ENCODE peak calls at places on chromosome X, in eight cellular contexts. M, O, I, F, Q, S, W and J are unnamed samples. For H3K4me1, the result is how much of the 10 kb centered on the place peaks cover.

GRCh38 chrX:75784689-75785491 is at the start of gene MAGEE2:
- DNase-seq in F (peak), I (no peak), S (no peak), W (no peak), O (no peak), Q (no peak), M (no peak), J (no peak)

GRCh38 chrX:11953615-11954014 is 184.7 kb upstream of the FRMPD4 start:
- DNase-seq in S (no peak), M (no peak), I (no peak), Q (no peak), W (no peak), F (no peak), O (no peak), J (no peak)

GRCh38 chrX:44945736-44946135 is 72.7 kb downstream of the KDM6A start:
- DNase-seq in W (peak), I (no peak), M (no peak), O (no peak), Q (no peak), S (no peak), F (peak), J (no peak)

GRCh38 chrX:150731795-150732194 is 38.6 kb downstream of the MTMR1 start:
- DNase-seq in M (no peak), I (no peak), Q (no peak), W (peak), F (no peak), S (no peak), O (no peak), J (no peak)

GRCh38 chrX:24575496-24575895 is 71.7 kb downstream of the PCYT1B start:
- DNase-seq in O (no peak), S (no peak), I (no peak), M (no peak), F (no peak), Q (no peak), W (no peak), J (no peak)

GRCh38 chrX:302975-303374 is 15.6 kb downstream of the GTPBP6 start:
- DNase-seq in F (no peak), I (no peak), M (no peak), Q (peak), O (no peak), W (no peak), S (no peak), J (peak)

GRCh38 chrX:68921937-68922456 is 93.2 kb downstream of the EFNB1 start:
- DNase-seq in F (no peak), S (no peak), W (no peak), M (no peak), O (no peak), Q (no peak), I (no peak), J (no peak)

GRCh38 chrX:19912-20571 is 261.1 kb upstream of the PLCXD1 start:
- DNase-seq in Q (peak), W (peak), M (peak), I (no peak), O (no peak), S (peak), F (peak), J (no peak)

GRCh38 chrX:104156630-104157529 is at the start of gene SLC25A53:
- DNase-seq in Q (peak), O (peak), W (peak), S (peak), F (peak), I (peak), M (peak), J (peak)

GRCh38 chrX:104165894-104166734 is at the start of gene FAM199X:
- DNase-seq in M (peak), I (peak), F (peak), O (peak), Q (peak), S (peak), W (peak), J (peak)

GRCh38 chrX:9466115-9466495 is 1.2 kb downstream of the TBL1X start:
- DNase-seq in F (no peak), O (peak), W (no peak), M (peak), S (no peak), Q (peak), I (peak), J (peak)

GRCh38 chrX:109840585-109840984 is 107.5 kb upstream of the ACSL4 start:
- DNase-seq in Q (no peak), F (peak), O (peak), W (peak), S (no peak), M (no peak), I (no peak), J (no peak)

GRCh38 chrX:97389761-97390192 is 506.1 kb downstream of the RPA4 start:
- DNase-seq in O (no peak), S (no peak), W (no peak), Q (no peak), I (no peak), M (no peak), F (no peak), J (no peak)

GRCh38 chrX:130482871-130483270 is 81.1 kb downstream of the RBMX2 start:
- DNase-seq in F (no peak), M (no peak), W (no peak), S (no peak), O (no peak), Q (no peak), I (no peak), J (no peak)

GRCh38 chrX:50618788-50619558 is 148.3 kb upstream of the DGKK start:
- DNase-seq in I (no peak), F (no peak), W (no peak), S (no peak), Q (no peak), M (no peak), O (no peak), J (no peak)

GRCh38 chrX:347351-348117 is 28.9 kb upstream of the GTPBP6 start:
- DNase-seq in W (no peak), Q (peak), F (no peak), O (no peak), S (no peak), M (peak), I (no peak), J (peak)

GRCh38 chrX:123756320-123756719 is 23.5 kb upstream of the THOC2 start:
- DNase-seq in S (no peak), W (no peak), M (no peak), Q (no peak), I (no peak), O (no peak), F (no peak), J (no peak)

GRCh38 chrX:20571611-20572010 is 304.9 kb upstream of the RPS6KA3 start:
- DNase-seq in I (no peak), F (no peak), M (no peak), O (no peak), W (no peak), Q (no peak), S (no peak), J (no peak)

DNA sequence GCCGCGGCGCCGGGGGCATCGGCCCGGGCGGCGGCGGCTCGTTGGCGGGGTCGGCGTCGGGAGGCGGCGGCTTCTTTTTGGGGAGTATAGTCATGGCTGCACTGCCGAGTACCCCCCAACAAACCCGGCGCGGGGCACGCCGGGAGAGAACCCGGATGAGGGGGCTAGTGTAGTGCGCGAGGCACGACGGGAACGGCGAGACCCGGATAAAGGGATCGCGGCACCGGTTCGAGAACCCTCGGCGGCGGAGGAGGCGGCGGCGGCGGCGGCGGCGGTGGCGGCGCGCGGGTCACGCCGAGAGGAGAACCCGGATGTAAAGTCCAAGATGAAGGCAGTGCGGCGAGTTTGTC is at the start of gene OTUD5:
- DNase-seq in S (peak), I (no peak), W (peak), M (peak), Q (peak), F (peak), O (no peak), J (peak)
- H3K4me1 ChIP-seq in S (under half), I (under half), W (half or more), M (under half), Q (under half), F (half or more), O (under half), J (under half)

DNA sequence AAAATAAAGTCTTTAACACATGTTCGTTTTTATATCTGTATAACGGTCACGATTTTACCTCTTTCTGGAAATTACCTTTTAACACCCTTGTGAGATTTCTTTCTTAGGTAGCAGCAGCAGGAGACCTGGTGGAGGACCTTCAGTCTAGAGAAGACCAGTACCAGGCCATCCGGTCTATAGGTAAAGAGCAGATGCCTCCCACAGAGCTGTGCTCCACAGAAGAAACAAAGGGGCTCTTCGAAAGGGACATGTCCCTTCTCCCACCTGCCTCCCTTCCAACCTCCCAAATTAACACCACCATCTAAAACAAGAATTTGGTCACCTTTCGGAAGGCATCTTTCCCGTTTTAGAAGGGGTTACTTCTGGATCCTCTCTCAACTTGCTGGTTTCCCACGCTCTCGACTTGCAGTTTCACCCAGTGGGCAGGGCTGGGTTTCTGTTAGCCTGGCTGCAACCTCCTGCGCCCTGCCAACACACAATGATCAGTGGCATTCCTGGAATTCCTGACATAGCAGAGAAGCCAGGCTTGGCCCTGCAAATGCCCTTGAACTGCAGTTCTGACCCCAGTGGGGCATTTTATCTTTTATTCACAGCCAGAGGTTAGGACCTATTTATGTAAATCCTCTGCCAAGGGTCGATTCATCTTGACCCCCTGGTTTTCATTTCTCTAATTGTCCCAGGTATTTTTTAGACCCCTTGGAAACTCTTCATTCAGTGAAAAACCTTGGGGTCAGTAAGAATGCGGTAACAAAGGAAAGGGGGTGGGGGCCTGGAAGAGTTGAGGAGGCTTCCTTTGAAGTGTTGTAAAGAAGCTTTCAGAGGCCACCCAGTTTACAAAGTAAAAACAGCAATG is 217.8 kb downstream of the ZNF674 start:
- DNase-seq in S (no peak), M (no peak), O (peak), I (no peak), F (peak), W (no peak), Q (no peak), J (peak)
- H3K4me3 ChIP-seq in S (no peak), M (no peak), O (no peak), I (peak), F (peak), W (no peak), Q (no peak), J (no peak)

DNA sequence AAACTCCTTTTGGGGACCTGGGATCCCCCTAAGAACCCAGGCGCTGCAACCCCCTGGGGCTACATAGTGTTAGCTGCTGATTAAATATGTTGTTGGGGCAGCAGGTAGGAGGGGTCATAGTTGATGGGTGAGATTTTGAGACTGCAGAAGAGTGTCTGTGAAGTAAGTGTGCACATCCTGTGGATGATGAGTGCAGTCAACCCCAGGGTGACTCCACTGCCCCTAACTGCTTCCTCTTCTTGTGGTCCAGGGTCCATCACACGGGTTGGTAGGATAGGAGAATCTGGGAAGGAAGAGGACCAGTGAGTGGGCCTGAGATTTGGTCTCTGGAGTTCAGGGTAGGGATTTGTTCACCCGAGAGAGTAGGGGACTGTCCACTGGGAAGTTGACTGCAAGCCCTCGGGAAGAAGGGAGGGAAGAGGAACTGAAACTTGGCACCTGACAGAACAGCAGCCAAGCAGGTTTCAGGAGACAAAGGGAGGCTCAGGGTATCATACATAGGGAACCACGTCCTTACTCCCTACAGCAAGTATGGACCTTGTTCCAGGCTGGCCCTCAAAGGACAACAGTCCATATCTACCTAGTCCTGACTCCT is 8.5 kb downstream of the DLG3 start:
- DNase-seq in M (no peak), O (no peak), F (no peak), I (no peak), S (no peak), Q (no peak), W (no peak), J (no peak)
- H3K27ac ChIP-seq in M (no peak), O (peak), F (no peak), I (peak), S (peak), Q (no peak), W (no peak), J (peak)

GRCh38 chrX:37802028-37802427 is 22.2 kb downstream of the CYBB start:
- DNase-seq in M (no peak), I (no peak), F (no peak), W (no peak), O (no peak), Q (no peak), S (no peak), J (no peak)

GRCh38 chrX:37800762-37801161 is 20.9 kb downstream of the CYBB start:
- DNase-seq in O (no peak), I (no peak), F (no peak), Q (no peak), S (no peak), M (no peak), W (no peak), J (no peak)

GRCh38 chrX:37796805-37797204 is 16.9 kb downstream of the CYBB start:
- DNase-seq in I (no peak), O (no peak), F (no peak), W (no peak), Q (no peak), M (peak), S (no peak), J (peak)

DNA sequence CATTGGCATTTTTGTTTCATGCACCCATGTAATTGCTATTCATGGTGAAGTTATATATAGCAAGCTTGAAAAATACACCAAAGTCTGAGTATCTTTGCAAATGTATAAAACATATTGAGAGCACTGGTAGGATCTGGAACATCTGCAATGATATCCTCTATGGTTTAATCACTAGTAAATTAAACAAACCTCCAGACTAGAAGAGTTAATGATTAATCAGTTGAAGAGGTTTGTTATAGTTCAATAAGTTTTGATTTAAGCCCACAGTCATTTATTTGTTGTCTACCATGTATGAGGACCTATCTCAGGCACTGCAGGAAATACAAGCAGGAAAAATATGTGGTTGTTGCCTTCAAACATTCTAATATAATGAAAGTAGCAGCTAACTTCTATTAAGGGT is 16.4 kb downstream of the CYBB start:
- DNase-seq in W (no peak), Q (no peak), F (no peak), M (no peak), O (no peak), I (no peak), S (no peak), J (no peak)
- H3K4me1 ChIP-seq in W (under half), Q (under half), F (under half), M (under half), O (under half), I (under half), S (under half), J (under half)

GRCh38 chrX:113726898-113727297 is 857.0 kb upstream of the HTR2C start:
- DNase-seq in O (no peak), Q (no peak), W (no peak), I (no peak), F (no peak), M (no peak), S (no peak), J (no peak)

GRCh38 chrX:113728937-113729336 is 854.9 kb upstream of the HTR2C start:
- DNase-seq in M (no peak), O (no peak), I (no peak), Q (no peak), F (no peak), S (no peak), W (no peak), J (no peak)

GRCh38 chrX:113726466-113726865 is 857.4 kb upstream of the HTR2C start:
- DNase-seq in I (no peak), Q (no peak), O (no peak), F (no peak), M (no peak), W (no peak), S (no peak), J (no peak)

GRCh38 chrX:113726009-113726408 is 857.9 kb upstream of the HTR2C start:
- DNase-seq in W (no peak), Q (no peak), M (no peak), F (no peak), O (no peak), I (no peak), S (no peak), J (no peak)
- H3K4me3 ChIP-seq in W (no peak), Q (no peak), M (no peak), F (no peak), O (no peak), I (no peak), S (no peak), J (no peak)

DNA sequence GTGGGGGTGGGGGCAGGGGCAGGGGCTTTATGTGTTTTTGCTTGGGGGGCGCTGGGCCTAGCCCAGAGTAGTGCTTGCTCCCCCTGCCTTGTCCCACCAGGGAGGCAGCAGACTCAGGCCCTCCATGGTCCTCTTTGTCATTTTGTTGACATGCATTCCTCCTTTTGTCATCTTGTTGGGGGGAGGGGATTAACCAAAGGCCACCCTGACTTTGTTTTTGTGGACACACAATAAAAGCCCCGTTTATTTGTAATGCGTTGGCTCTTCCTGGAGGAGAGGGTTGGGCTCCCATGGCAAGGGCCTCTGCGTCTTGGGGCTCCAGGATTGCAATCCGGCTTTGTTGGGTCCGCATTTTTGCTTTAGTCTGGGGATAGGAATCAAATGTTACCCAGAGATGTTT is 2.2 kb downstream of the EMD start:
- DNase-seq in F (no peak), S (no peak), O (no peak), W (no peak), Q (no peak), M (no peak), I (no peak), J (no peak)
- H3K27ac ChIP-seq in F (no peak), S (peak), O (no peak), W (no peak), Q (no peak), M (no peak), I (no peak), J (no peak)

GRCh38 chrX:5648941-5649568 is 579.6 kb downstream of the NLGN4X start:
- DNase-seq in O (no peak), Q (no peak), W (no peak), M (no peak), I (no peak), F (no peak), S (no peak), J (no peak)

GRCh38 chrX:5644786-5645185 is 583.9 kb downstream of the NLGN4X start:
- DNase-seq in F (no peak), S (no peak), Q (no peak), M (no peak), W (no peak), I (no peak), O (no peak), J (no peak)

GRCh38 chrX:5650904-5651303 is 577.8 kb downstream of the NLGN4X start:
- DNase-seq in I (no peak), F (no peak), S (no peak), M (no peak), W (no peak), Q (no peak), O (no peak), J (no peak)

DNA sequence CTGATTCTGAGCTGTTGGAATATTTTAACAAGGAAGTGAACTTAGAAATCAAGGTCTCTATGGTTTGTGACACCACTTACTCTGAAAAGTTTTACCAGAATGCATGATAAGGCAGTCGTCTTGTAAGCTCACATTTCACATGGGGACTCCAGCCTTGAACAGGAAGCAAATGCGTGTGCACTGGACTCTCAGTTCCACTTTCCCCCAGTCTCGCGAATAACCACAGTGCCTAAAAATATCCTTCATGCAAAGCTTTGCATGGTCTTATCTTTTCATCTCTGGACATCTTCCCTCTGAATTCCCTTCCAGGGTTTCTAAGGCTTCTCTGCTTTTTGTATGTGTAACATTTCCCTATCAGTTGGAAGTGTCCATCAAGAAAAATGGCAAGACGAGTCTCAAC is 581.8 kb downstream of the NLGN4X start:
- DNase-seq in F (no peak), Q (no peak), W (no peak), S (no peak), O (no peak), M (no peak), I (peak), J (no peak)
- H3K4me1 ChIP-seq in F (under half), Q (under half), W (under half), S (under half), O (under half), M (under half), I (under half), J (under half)

GRCh38 chrX:153495903-153496629 is 1.3 kb downstream of the BGN start:
- DNase-seq in I (no peak), F (no peak), W (no peak), O (no peak), S (no peak), Q (no peak), M (no peak), J (no peak)
- H3K4me3 ChIP-seq in I (peak), F (no peak), W (no peak), O (no peak), S (no peak), Q (peak), M (peak), J (peak)

GRCh38 chrX:72351606-72352338 is 46.1 kb upstream of the CITED1 start:
- DNase-seq in W (no peak), M (no peak), F (no peak), S (no peak), O (no peak), I (no peak), Q (no peak), J (no peak)
- H3K27ac ChIP-seq in W (no peak), M (no peak), F (no peak), S (no peak), O (no peak), I (no peak), Q (no peak), J (no peak)

GRCh38 chrX:1527457-1527856 is 9.5 kb downstream of the P2RY8 start:
- DNase-seq in S (no peak), O (no peak), F (no peak), M (no peak), I (no peak), W (no peak), Q (no peak), J (no peak)
- H3K4me1 ChIP-seq in S (under half), O (under half), F (under half), M (under half), I (under half), W (under half), Q (under half), J (under half)